ENCODE peak calls at places on chromosomes 16 and 17, in nine cellular contexts. Y, J, U, F, L, R, G, W and D are unnamed samples.
A peak's percentile ranks its signal among the peaks of the same experiment; 100 is the strongest.

GRCh38 chr17:56112086-56112485 is 41.2 kb upstream of the ANKFN1 start:
- DNase-seq in Y (no peak), J (no peak), U (no peak), F (no peak), L (no peak), R (no peak), G (no peak), W (no peak), D (no peak)

GRCh38 chr17:56891751-56892150 is 22.1 kb downstream of the TRIM25 start:
- DNase-seq in Y (no peak), J (peak; percentile 83), U (peak; percentile 76), F (peak; percentile 40), L (no peak), R (no peak), G (no peak), W (no peak), D (no peak)

GRCh38 chr16:66064811-66065530 is 301.5 kb upstream of the CDH5 start:
- DNase-seq in Y (no peak), J (no peak), U (no peak), F (no peak), L (no peak), R (no peak), G (no peak), W (no peak), D (no peak)

GRCh38 chr17:80414508-80414802 is 512 bp upstream of the ENDOV start:
- DNase-seq in Y (no peak), J (no peak), U (no peak), F (no peak), L (peak; percentile 20), R (no peak), G (no peak), W (no peak), D (no peak)

GRCh38 chr17:4234406-4234805 is 29.4 kb downstream of the ANKFY1 start:
- DNase-seq in Y (no peak), J (no peak), U (no peak), F (no peak), L (no peak), R (no peak), G (no peak), W (no peak), D (no peak)

GRCh38 chr16:85483424-85483823 is 129.7 kb upstream of the GSE1 start:
- DNase-seq in Y (no peak), J (no peak), U (no peak), F (no peak), L (no peak), R (no peak), G (no peak), W (no peak), D (no peak)

GRCh38 chr16:9791566-9791965 is 390.7 kb downstream of the GRIN2A start:
- DNase-seq in Y (no peak), J (no peak), U (no peak), F (no peak), L (no peak), R (no peak), G (no peak), W (no peak), D (no peak)

GRCh38 chr16:11079657-11080187 is 135.4 kb downstream of the CLEC16A start:
- DNase-seq in Y (no peak), J (no peak), U (no peak), F (no peak), L (no peak), R (no peak), G (no peak), W (no peak), D (no peak)

GRCh38 chr16:57609541-57610401 is 18.7 kb upstream of the ADGRG1 start:
- DNase-seq in Y (peak; percentile 24), J (peak; percentile 82), U (no peak), F (peak; percentile 79), L (no peak), R (no peak), G (no peak), W (no peak), D (no peak)

GRCh38 chr16:83475108-83475507 is 332.7 kb upstream of the HSBP1 start:
- DNase-seq in Y (no peak), J (no peak), U (no peak), F (no peak), L (no peak), R (no peak), G (no peak), W (peak; percentile 67), D (no peak)

GRCh38 chr17:83194761-83195329 is 115.4 kb downstream of the METRNL start:
- DNase-seq in Y (peak; percentile 15), J (peak; percentile 75), U (no peak), F (no peak), L (no peak), R (no peak), G (no peak), W (no peak), D (peak; percentile 80)

GRCh38 chr16:23152386-23153178 is 3.3 kb upstream of the USP31 start:
- DNase-seq in Y (no peak), J (no peak), U (no peak), F (no peak), L (no peak), R (peak; percentile 84), G (no peak), W (no peak), D (no peak)

GRCh38 chr16:88703486-88704309 is 2.5 kb downstream of the RNF166 start:
- DNase-seq in Y (peak; percentile 37), J (peak; percentile 95), U (no peak), F (peak; percentile 43), L (no peak), R (no peak), G (no peak), W (no peak), D (no peak)

GRCh38 chr17:47277921-47278320 is 24.3 kb downstream of the ITGB3 start:
- DNase-seq in Y (no peak), J (no peak), U (no peak), F (no peak), L (no peak), R (no peak), G (no peak), W (no peak), D (no peak)

GRCh38 chr17:81509687-81510523 is 2.7 kb downstream of the ACTG1 start:
- DNase-seq in Y (no peak), J (no peak), U (no peak), F (no peak), L (no peak), R (no peak), G (no peak), W (no peak), D (no peak)

GRCh38 chr17:50557265-50558029 is 3.1 kb upstream of the CACNA1G start:
- DNase-seq in Y (no peak), J (no peak), U (no peak), F (no peak), L (no peak), R (no peak), G (no peak), W (no peak), D (no peak)

GRCh38 chr17:9021158-9021984 is at the start of gene NTN1:
- DNase-seq in Y (no peak), J (peak; percentile 82), U (peak; percentile 62), F (peak; percentile 52), L (no peak), R (peak; percentile 53), G (no peak), W (no peak), D (no peak)

GRCh38 chr16:71775949-71776348 is 32.7 kb downstream of the AP1G1 start:
- DNase-seq in Y (no peak), J (no peak), U (no peak), F (no peak), L (no peak), R (no peak), G (no peak), W (no peak), D (no peak)

GRCh38 chr17:58344791-58345157 is 7.2 kb downstream of the SUPT4H1 start:
- DNase-seq in Y (no peak), J (peak; percentile 84), U (no peak), F (no peak), L (no peak), R (no peak), G (no peak), W (no peak), D (no peak)

GRCh38 chr17:68835061-68835460 is 120.1 kb downstream of the ABCA8 start:
- DNase-seq in Y (no peak), J (no peak), U (no peak), F (no peak), L (no peak), R (no peak), G (no peak), W (no peak), D (no peak)

GRCh38 chr17:78233678-78234077 is 2.2 kb downstream of the TMEM235 start:
- DNase-seq in Y (no peak), J (no peak), U (no peak), F (no peak), L (no peak), R (no peak), G (no peak), W (no peak), D (no peak)

GRCh38 chr16:81523387-81524115 is 78.9 kb downstream of the CMIP start:
- DNase-seq in Y (peak; percentile 69), J (peak; percentile 56), U (no peak), F (peak; percentile 62), L (no peak), R (peak; percentile 56), G (no peak), W (no peak), D (peak; percentile 87)
- TF ChIP-seq POLR2AphosphoS5 in Y (no peak), J (no peak), U (no peak), F (no peak), L (no peak), R (peak; percentile 17), G (no peak), W (peak; percentile 42), D (no peak)

GRCh38 chr17:42566215-42566872 is 556 bp upstream of the MLX start:
- DNase-seq in Y (no peak), J (no peak), U (no peak), F (no peak), L (no peak), R (no peak), G (no peak), W (no peak), D (no peak)
- H3K27ac ChIP-seq in Y (peak overlapping the region; percentile 95), J (peak overlapping the region; percentile 98), U (peak overlapping the region; percentile 86), F (peak overlapping the region; percentile 97), L (peak overlapping the region; percentile 91), R (peak overlapping the region; percentile 85), G (peak overlapping the region; percentile 91), W (peak overlapping the region; percentile 92), D (peak overlapping the region; percentile 89)

GRCh38 chr16:13421726-13422125 is 498.2 kb upstream of the ERCC4 start:
- DNase-seq in Y (no peak), J (no peak), U (peak; percentile 34), F (no peak), L (no peak), R (no peak), G (no peak), W (no peak), D (no peak)
- TF ChIP-seq POLR2AphosphoS5 in Y (no peak), J (no peak), U (no peak), F (no peak), L (no peak), R (no peak), G (no peak), W (no peak), D (no peak)

DNA sequence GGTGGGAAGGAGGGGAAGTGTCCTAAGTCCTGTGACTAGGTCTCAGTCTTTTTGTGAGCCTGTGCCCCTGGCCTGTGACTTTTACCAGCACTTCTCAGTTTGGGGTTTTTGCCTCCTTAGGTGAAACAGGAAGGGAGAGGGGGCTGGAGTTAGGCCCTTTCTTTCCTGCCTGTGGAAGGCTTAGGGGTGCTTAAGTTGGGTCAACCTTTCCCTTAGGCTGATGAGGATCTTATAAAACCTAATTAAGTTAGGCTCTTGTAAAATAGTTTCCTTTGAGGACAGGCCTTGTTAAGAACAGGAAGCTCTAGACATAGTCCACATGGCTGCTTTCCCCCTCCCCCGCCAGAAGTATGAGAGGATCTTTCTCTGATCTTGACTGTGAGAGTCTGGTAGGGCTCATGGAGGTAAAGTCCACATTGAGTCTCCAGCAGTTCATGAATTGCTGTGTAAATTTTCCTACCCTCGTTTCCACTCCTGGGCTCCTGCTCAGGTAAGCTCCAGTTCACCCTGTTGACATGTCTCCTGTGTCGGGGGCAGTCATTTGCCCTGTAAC is 17.0 kb upstream of the DNASE1 start:
- DNase-seq in Y (peak; percentile 10), J (peak; percentile 54), U (peak; percentile 53), F (peak; percentile 25), L (peak; percentile 60), R (no peak), G (no peak), W (no peak), D (no peak)
- H3K27ac ChIP-seq in Y (no peak overlapping the region), J (peak overlapping the region; percentile 69), U (peak overlapping the region; percentile 73), F (no peak overlapping the region), L (peak overlapping the region; percentile 70), R (no peak overlapping the region), G (no peak overlapping the region), W (no peak overlapping the region), D (no peak overlapping the region)